ENCODE peak calls at places on chromosomes 16 and 17, in nine cellular contexts. J is cerebellar nuclear complex; Q is ELF-1; Z is AG08395; V is GM03348; L is stimulated activated CD8-positive, alpha-beta memory T cell treated with anti-CD3 and anti-CD28 coated beads, Interleukin-4, amount 100 ng/mL, for 24 hours; E is H1; W is progenitor cell of endocrine pancreas; F is breast epithelium. D is an unnamed sample.

GRCh38 chr17:36778458-36778857 is 158.8 kb upstream of the LHX1 start:
- DNase-seq in J (no peak), Q (peak; percentile 41), Z (no peak), V (no peak), L (no peak), E (no peak), W (no peak), F (no peak), D (no peak)

GRCh38 chr16:55706739-55707487 is 51.1 kb downstream of the SLC6A2 start:
- DNase-seq in J (no peak), Q (no peak), Z (no peak), V (no peak), L (no peak), E (no peak), W (no peak), F (no peak), D (no peak)

GRCh38 chr16:88506723-88507122 is 53.6 kb downstream of the ZFPM1 start:
- DNase-seq in J (no peak), Q (no peak), Z (no peak), V (no peak), L (no peak), E (no peak), W (no peak), F (no peak), D (no peak)

GRCh38 chr16:3195975-3196374 is 8.0 kb downstream of the OR1F1 start:
- DNase-seq in J (no peak), Q (no peak), Z (no peak), V (no peak), L (no peak), E (no peak), W (no peak), F (no peak), D (no peak)

GRCh38 chr17:51015145-51015558 is 105.5 kb downstream of the SPAG9 start:
- DNase-seq in J (no peak), Q (no peak), Z (no peak), V (peak; percentile 28), L (no peak), E (no peak), W (no peak), F (no peak), D (no peak)

GRCh38 chr16:70770968-70771552 is 29.9 kb downstream of the VAC14 start:
- DNase-seq in J (peak; percentile 25), Q (peak; percentile 84), Z (peak; percentile 71), V (peak; percentile 81), L (peak; percentile 47), E (no peak), W (peak; percentile 61), F (peak; percentile 56), D (peak; percentile 75)

GRCh38 chr16:4935231-4935855 is 1.6 kb downstream of the PPL start:
- DNase-seq in J (no peak), Q (peak; percentile 10), Z (peak; percentile 92), V (peak; percentile 96), L (no peak), E (no peak), W (no peak), F (peak; percentile 94), D (peak; percentile 94)

GRCh38 chr17:72126575-72127486 is 6.0 kb downstream of the SOX9 start:
- DNase-seq in J (no peak), Q (peak; percentile 33), Z (peak; percentile 90), V (peak; percentile 43), L (no peak), E (no peak), W (no peak), F (no peak), D (no peak)

GRCh38 chr17:43645765-43646481 is 15.8 kb downstream of the MEOX1 start:
- DNase-seq in J (no peak), Q (no peak), Z (peak; percentile 73), V (peak; percentile 88), L (no peak), E (no peak), W (peak; percentile 31), F (peak; percentile 53), D (peak; percentile 84)

GRCh38 chr17:32510466-32510865 is 23.7 kb downstream of the CDK5R1 start:
- DNase-seq in J (no peak), Q (no peak), Z (no peak), V (no peak), L (no peak), E (no peak), W (no peak), F (no peak), D (no peak)

GRCh38 chr17:56699186-56699895 is 105.8 kb downstream of the NOG start:
- DNase-seq in J (no peak), Q (peak; percentile 98), Z (peak; percentile 99), V (peak; percentile 97), L (no peak), E (peak; percentile 78), W (no peak), F (peak; percentile 89), D (peak; percentile 72)

GRCh38 chr17:62627904-62628603 is 584 bp downstream of the MRC2 start:
- DNase-seq in J (no peak), Q (no peak), Z (peak; percentile 70), V (peak; percentile 83), L (peak; percentile 38), E (no peak), W (no peak), F (peak; percentile 32), D (peak; percentile 79)

GRCh38 chr16:74607310-74607966 is 524 bp upstream of the GLG1 start:
- DNase-seq in J (no peak), Q (no peak), Z (no peak), V (no peak), L (no peak), E (peak; percentile 23), W (no peak), F (no peak), D (no peak)

GRCh38 chr16:85338989-85339388 is 226.7 kb upstream of the CIBAR2 start:
- DNase-seq in J (no peak), Q (no peak), Z (no peak), V (no peak), L (no peak), E (no peak), W (no peak), F (no peak), D (no peak)

GRCh38 chr16:82524939-82525338 is 101.8 kb upstream of the CDH13 start:
- DNase-seq in J (no peak), Q (no peak), Z (no peak), V (no peak), L (no peak), E (no peak), W (no peak), F (no peak), D (no peak)

GRCh38 chr16:89104930-89105571 is 11.4 kb downstream of the ACSF3 start:
- DNase-seq in J (no peak), Q (no peak), Z (no peak), V (no peak), L (no peak), E (no peak), W (no peak), F (no peak), D (peak; percentile 64)

GRCh38 chr16:11521019-11521418 is 65.7 kb downstream of the LITAF start:
- DNase-seq in J (no peak), Q (no peak), Z (no peak), V (no peak), L (no peak), E (no peak), W (no peak), F (no peak), D (no peak)

GRCh38 chr17:50884354-50885311 is 18.5 kb upstream of the TOB1 start:
- DNase-seq in J (no peak), Q (peak; percentile 75), Z (no peak), V (no peak), L (no peak), E (no peak), W (no peak), F (no peak), D (no peak)

GRCh38 chr16:47806309-47806847 is 345.2 kb downstream of the PHKB start:
- DNase-seq in J (no peak), Q (no peak), Z (no peak), V (no peak), L (no peak), E (no peak), W (no peak), F (no peak), D (no peak)

GRCh38 chr17:19343256-19343630 is 19.3 kb downstream of the B9D1 start:
- DNase-seq in J (no peak), Q (no peak), Z (no peak), V (no peak), L (no peak), E (no peak), W (no peak), F (no peak), D (no peak)

GRCh38 chr16:77462894-77463293 is 28.1 kb upstream of the ADAMTS18 start:
- DNase-seq in J (no peak), Q (peak; percentile 17), Z (no peak), V (no peak), L (no peak), E (no peak), W (no peak), F (no peak), D (no peak)

GRCh38 chr17:27577124-27577761 is 53.7 kb upstream of the LGALS9 start:
- DNase-seq in J (no peak), Q (peak; percentile 83), Z (peak; percentile 42), V (peak; percentile 63), L (no peak), E (no peak), W (no peak), F (no peak), D (no peak)

GRCh38 chr17:35129973-35130351 is 8.5 kb downstream of the FNDC8 start:
- DNase-seq in J (no peak), Q (no peak), Z (no peak), V (no peak), L (no peak), E (no peak), W (no peak), F (no peak), D (no peak)

GRCh38 chr17:44536090-44536960 is 21.0 kb upstream of the FZD2 start:
- DNase-seq in J (no peak), Q (peak; percentile 74), Z (no peak), V (no peak), L (no peak), E (no peak), W (no peak), F (no peak), D (no peak)

GRCh38 chr16:62149646-62150045 is 113.4 kb upstream of the CDH8 start:
- DNase-seq in J (no peak), Q (no peak), Z (peak; percentile 24), V (no peak), L (no peak), E (no peak), W (no peak), F (no peak), D (no peak)

GRCh38 chr17:9056566-9056965 is 35.3 kb downstream of the NTN1 start:
- DNase-seq in J (no peak), Q (no peak), Z (no peak), V (no peak), L (no peak), E (no peak), W (no peak), F (no peak), D (no peak)

GRCh38 chr16:23597003-23597756 is 1.1 kb upstream of the NDUFAB1 start:
- DNase-seq in J (no peak), Q (peak; percentile 87), Z (no peak), V (no peak), L (no peak), E (peak; percentile 33), W (no peak), F (no peak), D (no peak)

GRCh38 chr17:75412455-75413317 is 7.2 kb upstream of the GRB2 start:
- DNase-seq in J (no peak), Q (peak; percentile 91), Z (peak; percentile 65), V (peak; percentile 71), L (peak; percentile 49), E (no peak), W (peak; percentile 51), F (peak; percentile 57), D (no peak)

GRCh38 chr16:47644661-47645060 is 183.5 kb downstream of the PHKB start:
- DNase-seq in J (no peak), Q (no peak), Z (peak; percentile 6), V (peak; percentile 29), L (no peak), E (no peak), W (no peak), F (no peak), D (no peak)

GRCh38 chr17:16997514-16998429 is 25.9 kb upstream of the TNFRSF13B start:
- DNase-seq in J (no peak), Q (peak; percentile 62), Z (no peak), V (no peak), L (peak; percentile 60), E (no peak), W (no peak), F (no peak), D (no peak)

GRCh38 chr17:30378191-30378796 is 433 bp upstream of the CPD start:
- DNase-seq in J (no peak), Q (no peak), Z (peak; percentile 8), V (peak; percentile 32), L (peak; percentile 35), E (no peak), W (no peak), F (no peak), D (peak; percentile 68)

D was measured in upper lobe of right lung.